ENCODE peak calls at places on chromosomes 12 and 14, in five cellular contexts. One of them, this sample, is unnamed.

GRCh38 chr12:77031745-77032144 is 33.6 kb downstream of the E2F7 start:
- DNase-seq in HCT116: no peak
- DNase-seq in esophagus squamous epithelium: no peak
- DNase-seq in stomach: no peak
- DNase-seq in uterus: no peak
- DNase-seq in this sample: no peak

GRCh38 chr14:83826838-83827237 is 1703.1 kb upstream of the FLRT2 start:
- DNase-seq in HCT116: no peak
- DNase-seq in esophagus squamous epithelium: no peak
- DNase-seq in stomach: no peak
- DNase-seq in uterus: no peak
- DNase-seq in this sample: no peak

GRCh38 chr14:65103150-65103760 is 938 bp upstream of the MAX start:
- DNase-seq in HCT116: no peak
- DNase-seq in esophagus squamous epithelium: no peak
- DNase-seq in stomach: no peak
- DNase-seq in uterus: no peak
- DNase-seq in this sample: no peak

GRCh38 chr12:1922985-1923384 is 4.5 kb upstream of the CACNA2D4 start:
- DNase-seq in HCT116: no peak
- DNase-seq in esophagus squamous epithelium: no peak
- DNase-seq in stomach: peak; percentile 11
- DNase-seq in uterus: no peak
- DNase-seq in this sample: peak; percentile 65

GRCh38 chr14:20503905-20504304 is 1.4 kb upstream of the RNASE10 start:
- DNase-seq in HCT116: no peak
- DNase-seq in esophagus squamous epithelium: no peak
- DNase-seq in stomach: no peak
- DNase-seq in uterus: no peak
- DNase-seq in this sample: no peak

GRCh38 chr14:24130717-24131548 is 474 bp downstream of the FITM1 start:
- DNase-seq in HCT116: no peak
- DNase-seq in esophagus squamous epithelium: no peak
- DNase-seq in stomach: no peak
- DNase-seq in uterus: no peak
- DNase-seq in this sample: no peak

GRCh38 chr12:85092814-85093370 is 56.7 kb downstream of the LRRIQ1 start:
- DNase-seq in HCT116: peak; percentile 69
- DNase-seq in esophagus squamous epithelium: no peak
- DNase-seq in stomach: no peak
- DNase-seq in uterus: no peak
- DNase-seq in this sample: no peak

GRCh38 chr12:102806592-102806991 is 110.5 kb downstream of the PAH start:
- DNase-seq in HCT116: no peak
- DNase-seq in esophagus squamous epithelium: no peak
- DNase-seq in stomach: no peak
- DNase-seq in uterus: no peak
- DNase-seq in this sample: no peak

GRCh38 chr12:63922446-63922845 is 77.9 kb downstream of the SRGAP1 start:
- DNase-seq in HCT116: peak; percentile 66
- DNase-seq in esophagus squamous epithelium: no peak
- DNase-seq in stomach: no peak
- DNase-seq in uterus: no peak
- DNase-seq in this sample: no peak

GRCh38 chr14:50311337-50311973 is 574 bp downstream of the L2HGDH start:
- DNase-seq in HCT116: no peak
- DNase-seq in esophagus squamous epithelium: no peak
- DNase-seq in stomach: no peak
- DNase-seq in uterus: no peak
- DNase-seq in this sample: no peak

GRCh38 chr12:106845910-106846309 is 71.4 kb downstream of the RIC8B start:
- DNase-seq in HCT116: no peak
- DNase-seq in esophagus squamous epithelium: no peak
- DNase-seq in stomach: no peak
- DNase-seq in uterus: no peak
- DNase-seq in this sample: no peak

GRCh38 chr14:23237772-23238594 is at the start of gene RNF212B:
- DNase-seq in HCT116: peak; percentile 44
- DNase-seq in esophagus squamous epithelium: peak; percentile 20
- DNase-seq in stomach: peak; percentile 99
- DNase-seq in uterus: peak; percentile 93
- DNase-seq in this sample: peak; percentile 88

DNA sequence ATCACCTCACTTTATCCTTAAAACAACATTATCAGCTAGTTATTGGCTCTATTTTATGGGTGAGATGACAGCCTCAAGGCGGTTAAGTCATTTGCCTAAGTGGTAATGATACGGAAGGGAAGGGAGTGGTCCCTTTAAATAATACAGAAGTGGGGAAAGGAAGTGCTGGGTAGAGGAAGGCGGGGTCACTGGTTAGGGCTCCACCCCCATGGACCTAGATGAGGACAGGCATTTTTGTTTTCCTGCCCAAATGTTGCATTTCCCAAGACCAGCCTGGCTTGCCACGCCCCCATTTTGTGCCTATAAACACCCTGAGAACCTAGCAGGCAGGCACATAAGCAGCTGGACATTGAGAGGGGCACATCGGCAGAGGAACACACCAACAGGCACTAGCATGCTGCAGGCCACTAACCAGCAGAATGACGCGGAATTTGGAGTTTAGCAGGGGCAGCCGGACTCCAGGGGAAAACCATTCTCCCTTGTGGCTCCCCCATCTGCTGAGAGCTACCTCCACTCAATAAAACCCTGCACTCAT is 100.9 kb downstream of the EPS8 start:
- DNase-seq in HCT116: peak; percentile 93
- DNase-seq in esophagus squamous epithelium: no peak
- DNase-seq in stomach: peak; percentile 31
- DNase-seq in uterus: no peak
- DNase-seq in this sample: peak; percentile 71
- TF ChIP-seq POLR2A in HCT116: no peak
- TF ChIP-seq POLR2A in esophagus squamous epithelium: peak; percentile 64
- TF ChIP-seq POLR2A in stomach: no peak
- TF ChIP-seq POLR2A in uterus: no peak
- TF ChIP-seq POLR2A in this sample: no peak

GRCh38 chr12:39620664-39621658 is 1.4 kb upstream of the ABCD2 start:
- DNase-seq in HCT116: no peak
- DNase-seq in esophagus squamous epithelium: no peak
- DNase-seq in stomach: no peak
- DNase-seq in uterus: no peak
- DNase-seq in this sample: no peak
- H3K4me3 ChIP-seq in HCT116: peak overlapping the region; percentile 40
- H3K4me3 ChIP-seq in esophagus squamous epithelium: peak overlapping the region; percentile 41
- H3K4me3 ChIP-seq in stomach: peak overlapping the region; percentile 50
- H3K4me3 ChIP-seq in uterus: peak overlapping the region; percentile 43
- H3K4me3 ChIP-seq in this sample: no peak overlapping the region

DNA sequence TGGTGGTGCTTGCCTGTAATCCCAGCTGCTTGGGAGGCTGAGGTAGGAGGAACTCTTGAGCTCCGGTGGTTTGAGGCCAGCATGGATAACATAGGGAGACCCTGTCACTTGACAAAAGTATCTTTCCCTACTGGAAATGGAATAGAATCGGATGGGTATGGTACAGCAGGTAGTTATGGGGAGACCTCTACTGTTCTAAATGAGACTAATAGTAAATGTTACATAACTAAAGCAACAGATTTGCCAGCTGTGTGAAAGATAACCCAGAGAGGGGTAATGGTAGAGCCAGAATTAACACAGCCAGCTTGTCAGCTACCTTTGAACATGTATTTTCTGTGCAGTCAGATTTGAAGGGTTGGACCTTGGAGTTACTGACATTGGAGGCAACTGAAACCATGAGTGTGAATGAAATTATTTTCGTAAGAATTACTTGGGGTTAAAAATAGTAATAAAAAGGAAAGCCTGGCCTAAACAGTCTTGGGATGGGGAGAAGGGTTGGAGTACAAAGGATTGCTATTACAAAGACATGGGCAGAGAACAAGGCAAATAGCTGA is 21.7 kb upstream of the NUP107 start:
- DNase-seq in HCT116: no peak
- DNase-seq in esophagus squamous epithelium: no peak
- DNase-seq in stomach: no peak
- DNase-seq in uterus: no peak
- DNase-seq in this sample: no peak
- TF ChIP-seq CTCF in HCT116: no peak
- TF ChIP-seq CTCF in esophagus squamous epithelium: no peak
- TF ChIP-seq CTCF in stomach: no peak
- TF ChIP-seq CTCF in uterus: no peak
- TF ChIP-seq CTCF in this sample: no peak

GRCh38 chr14:105426416-105427130 is 6.9 kb downstream of the MTA1 start:
- DNase-seq in HCT116: no peak
- DNase-seq in esophagus squamous epithelium: no peak
- DNase-seq in stomach: no peak
- DNase-seq in uterus: no peak
- DNase-seq in this sample: no peak
- TF ChIP-seq POLR2A in HCT116: no peak
- TF ChIP-seq POLR2A in esophagus squamous epithelium: no peak
- TF ChIP-seq POLR2A in stomach: no peak
- TF ChIP-seq POLR2A in uterus: no peak
- TF ChIP-seq POLR2A in this sample: no peak

DNA sequence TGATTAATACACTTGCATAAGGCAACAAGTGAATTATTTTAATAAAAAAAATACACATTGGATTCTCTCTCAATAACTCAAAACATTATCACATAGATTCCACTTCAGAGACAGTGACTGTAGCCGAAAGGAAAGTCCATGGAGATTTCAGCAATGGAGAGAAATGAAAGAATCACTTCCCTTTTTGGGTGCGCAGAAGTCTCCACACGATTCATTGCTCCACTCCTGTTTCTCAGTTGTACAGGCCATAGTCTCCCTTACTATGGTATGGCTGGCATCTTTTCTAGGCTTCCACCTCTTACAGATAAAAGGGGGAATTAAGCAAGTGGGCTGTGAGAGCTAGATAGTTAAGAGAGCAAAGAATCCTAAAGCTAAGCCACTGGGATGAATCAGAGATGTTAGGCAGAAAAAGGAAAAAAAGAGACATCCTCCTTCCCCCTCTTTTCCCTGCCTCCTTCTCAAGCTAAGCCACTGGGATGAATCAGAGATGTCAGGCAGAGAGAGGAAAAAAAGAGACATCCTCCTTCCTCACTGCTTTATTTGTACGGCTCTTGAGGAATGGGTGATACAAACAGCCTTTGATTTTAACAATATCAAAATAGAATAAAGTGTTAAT is 16.3 kb downstream of the ST8SIA1 start:
- DNase-seq in HCT116: no peak
- DNase-seq in esophagus squamous epithelium: no peak
- DNase-seq in stomach: no peak
- DNase-seq in uterus: no peak
- DNase-seq in this sample: no peak
- H3K4me3 ChIP-seq in HCT116: no peak overlapping the region
- H3K4me3 ChIP-seq in esophagus squamous epithelium: no peak overlapping the region
- H3K4me3 ChIP-seq in stomach: no peak overlapping the region
- H3K4me3 ChIP-seq in uterus: no peak overlapping the region
- H3K4me3 ChIP-seq in this sample: no peak overlapping the region

DNA sequence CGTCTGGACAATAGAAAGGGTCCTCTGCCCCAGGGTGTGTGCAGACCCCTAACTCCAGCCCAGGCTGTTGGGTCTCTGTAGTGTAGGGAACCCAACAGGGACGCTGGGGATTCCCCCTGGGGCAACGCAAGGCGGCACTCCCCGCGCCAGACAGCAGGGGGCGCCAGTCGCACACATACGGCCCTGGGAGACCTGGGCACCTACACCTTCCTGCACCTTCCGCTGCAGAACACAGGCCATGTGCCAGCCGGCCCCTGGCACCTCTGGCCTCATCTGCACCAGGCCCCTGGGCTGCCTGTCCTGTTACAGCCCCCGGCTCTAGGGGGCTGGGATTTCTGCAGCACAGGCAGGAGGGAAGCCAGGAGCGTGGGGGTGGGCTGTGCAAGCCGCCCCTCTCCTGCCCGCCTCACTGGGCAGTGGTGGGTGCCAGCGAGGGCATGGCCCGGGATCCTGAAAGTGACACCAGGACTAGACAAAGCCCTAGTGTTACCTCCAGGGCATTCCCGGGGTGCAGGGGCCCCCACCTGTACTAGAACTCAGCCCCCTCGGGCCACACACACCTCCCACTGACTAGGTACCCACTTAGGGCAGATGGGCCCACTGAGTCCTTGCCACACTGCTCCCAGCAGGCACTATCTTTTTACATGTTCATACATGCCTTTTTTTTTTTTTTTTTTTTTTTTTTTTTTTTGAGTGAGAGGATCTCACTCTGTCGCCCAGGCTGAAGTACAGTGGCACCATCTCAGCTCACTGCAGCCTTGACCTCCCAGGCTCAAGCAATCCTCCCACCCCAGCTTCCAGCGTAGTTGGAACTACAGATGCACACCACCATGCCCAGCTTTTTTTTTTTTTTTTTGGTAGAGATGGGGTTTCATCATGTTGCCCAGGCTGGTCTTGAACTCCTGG is 37.5 kb downstream of the CCNK start:
- DNase-seq in HCT116: peak; percentile 23
- DNase-seq in esophagus squamous epithelium: no peak
- DNase-seq in stomach: peak; percentile 91
- DNase-seq in uterus: peak; percentile 77
- DNase-seq in this sample: peak; percentile 61
- TF ChIP-seq CTCF in HCT116: peak; percentile 93
- TF ChIP-seq CTCF in esophagus squamous epithelium: peak; percentile 96
- TF ChIP-seq CTCF in stomach: peak; percentile 98
- TF ChIP-seq CTCF in uterus: peak; percentile 99
- TF ChIP-seq CTCF in this sample: no peak

GRCh38 chr14:104752735-104753527 is at the start of gene SIVA1:
- DNase-seq in HCT116: peak; percentile 98
- DNase-seq in esophagus squamous epithelium: peak; percentile 100
- DNase-seq in stomach: peak; percentile 100
- DNase-seq in uterus: peak; percentile 99
- DNase-seq in this sample: peak; percentile 99
- TF ChIP-seq POLR2A in HCT116: peak; percentile 65
- TF ChIP-seq POLR2A in esophagus squamous epithelium: peak; percentile 88
- TF ChIP-seq POLR2A in stomach: no peak
- TF ChIP-seq POLR2A in uterus: peak; percentile 92
- TF ChIP-seq POLR2A in this sample: peak; percentile 69

GRCh38 chr12:118237053-118237665 is 101.2 kb downstream of the PEBP1 start:
- DNase-seq in HCT116: no peak
- DNase-seq in esophagus squamous epithelium: no peak
- DNase-seq in stomach: no peak
- DNase-seq in uterus: no peak
- DNase-seq in this sample: no peak
- H3K4me3 ChIP-seq in HCT116: no peak overlapping the region
- H3K4me3 ChIP-seq in esophagus squamous epithelium: no peak overlapping the region
- H3K4me3 ChIP-seq in stomach: no peak overlapping the region
- H3K4me3 ChIP-seq in uterus: no peak overlapping the region
- H3K4me3 ChIP-seq in this sample: no peak overlapping the region

This sample was measured in lower leg skin.